ENCODE peak calls at places on chromosome 10, in nine cellular contexts. One of them, this sample, is unnamed.
A peak's percentile ranks its signal among the peaks of the same experiment; 100 is the strongest.

GRCh38 chr10:49327036-49327813 is 28.3 kb downstream of the C10orf71 start:
- DNase-seq in uterus: no peak
- DNase-seq in heart left ventricle: no peak
- DNase-seq in ovary: no peak
- DNase-seq in esophagus squamous epithelium: no peak
- DNase-seq in A549: no peak
- DNase-seq in body of pancreas: no peak
- DNase-seq in adrenal gland: no peak
- DNase-seq in lower leg skin: no peak
- DNase-seq in this sample: no peak

GRCh38 chr10:48464871-48465736 is 139.8 kb downstream of the ARHGAP22 start:
- DNase-seq in uterus: peak; percentile 22
- DNase-seq in heart left ventricle: peak; percentile 85
- DNase-seq in ovary: peak; percentile 23
- DNase-seq in esophagus squamous epithelium: no peak
- DNase-seq in A549: no peak
- DNase-seq in body of pancreas: no peak
- DNase-seq in adrenal gland: peak; percentile 12
- DNase-seq in lower leg skin: no peak
- DNase-seq in this sample: no peak

GRCh38 chr10:6713716-6714115 is 133.6 kb upstream of the PRKCQ start:
- DNase-seq in uterus: no peak
- DNase-seq in heart left ventricle: no peak
- DNase-seq in ovary: no peak
- DNase-seq in esophagus squamous epithelium: no peak
- DNase-seq in A549: no peak
- DNase-seq in body of pancreas: no peak
- DNase-seq in adrenal gland: no peak
- DNase-seq in lower leg skin: no peak
- DNase-seq in this sample: no peak

GRCh38 chr10:126468876-126469643 is 80.8 kb upstream of the ADAM12 start:
- DNase-seq in uterus: no peak
- DNase-seq in heart left ventricle: no peak
- DNase-seq in ovary: no peak
- DNase-seq in esophagus squamous epithelium: no peak
- DNase-seq in A549: no peak
- DNase-seq in body of pancreas: no peak
- DNase-seq in adrenal gland: no peak
- DNase-seq in lower leg skin: no peak
- DNase-seq in this sample: no peak

GRCh38 chr10:86355571-86356038 is 11.0 kb downstream of the GRID1 start:
- DNase-seq in uterus: no peak
- DNase-seq in heart left ventricle: peak; percentile 87
- DNase-seq in ovary: no peak
- DNase-seq in esophagus squamous epithelium: no peak
- DNase-seq in A549: no peak
- DNase-seq in body of pancreas: no peak
- DNase-seq in adrenal gland: peak; percentile 67
- DNase-seq in lower leg skin: no peak
- DNase-seq in this sample: no peak

GRCh38 chr10:109886037-109886787 is 37.1 kb downstream of the XPNPEP1 start:
- DNase-seq in uterus: no peak
- DNase-seq in heart left ventricle: no peak
- DNase-seq in ovary: no peak
- DNase-seq in esophagus squamous epithelium: no peak
- DNase-seq in A549: no peak
- DNase-seq in body of pancreas: no peak
- DNase-seq in adrenal gland: no peak
- DNase-seq in lower leg skin: no peak
- DNase-seq in this sample: no peak

GRCh38 chr10:20714979-20715378 is 182.1 kb downstream of the NEBL start:
- DNase-seq in uterus: no peak
- DNase-seq in heart left ventricle: no peak
- DNase-seq in ovary: no peak
- DNase-seq in esophagus squamous epithelium: no peak
- DNase-seq in A549: no peak
- DNase-seq in body of pancreas: no peak
- DNase-seq in adrenal gland: no peak
- DNase-seq in lower leg skin: no peak
- DNase-seq in this sample: no peak

GRCh38 chr10:118961401-118961800 is 68.1 kb upstream of the NANOS1 start:
- DNase-seq in uterus: no peak
- DNase-seq in heart left ventricle: no peak
- DNase-seq in ovary: no peak
- DNase-seq in esophagus squamous epithelium: no peak
- DNase-seq in A549: no peak
- DNase-seq in body of pancreas: no peak
- DNase-seq in adrenal gland: peak; percentile 43
- DNase-seq in lower leg skin: no peak
- DNase-seq in this sample: no peak

DNA sequence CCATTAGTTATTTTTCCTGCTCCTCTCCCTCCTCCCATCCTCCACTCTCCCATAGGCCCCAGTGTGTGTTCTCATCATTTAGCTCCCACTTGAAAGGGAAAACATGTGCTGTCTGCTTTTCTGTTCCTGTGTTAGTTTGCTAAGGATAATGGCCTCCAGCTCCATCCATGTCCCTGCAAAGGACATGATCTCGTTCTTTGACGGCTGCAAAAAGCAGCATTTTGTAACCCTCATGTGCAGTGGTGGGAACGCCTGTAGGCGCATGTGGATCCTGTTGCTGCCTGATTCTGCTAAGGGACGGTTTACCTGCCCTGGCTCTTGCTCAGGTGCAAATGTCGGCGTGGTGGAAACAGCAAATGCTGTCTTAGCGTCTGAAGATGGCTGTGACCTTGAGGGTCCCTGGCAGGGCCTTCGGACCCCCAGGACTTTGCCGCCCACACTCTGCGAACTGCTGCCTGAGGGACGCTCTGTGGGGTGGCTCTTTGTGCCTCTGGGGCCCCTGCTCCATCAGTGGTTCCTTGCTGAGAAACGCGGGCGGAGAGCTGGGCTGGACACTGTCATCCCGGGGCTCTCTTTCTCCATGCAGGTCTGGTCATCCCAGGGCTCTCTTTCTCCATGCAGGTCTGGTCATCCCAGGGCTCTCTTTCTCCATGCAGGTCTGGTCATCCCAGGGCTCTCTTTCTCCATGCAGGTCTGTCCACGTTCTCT is 5.5 kb upstream of the MTG1 start:
- DNase-seq in uterus: peak; percentile 5
- DNase-seq in heart left ventricle: no peak
- DNase-seq in ovary: peak; percentile 11
- DNase-seq in esophagus squamous epithelium: no peak
- DNase-seq in A549: peak; percentile 40
- DNase-seq in body of pancreas: peak; percentile 5
- DNase-seq in adrenal gland: no peak
- DNase-seq in lower leg skin: no peak
- DNase-seq in this sample: peak; percentile 31
- TF ChIP-seq POLR2A in uterus: no peak
- TF ChIP-seq POLR2A in heart left ventricle: no peak
- TF ChIP-seq POLR2A in ovary: no peak
- TF ChIP-seq POLR2A in esophagus squamous epithelium: no peak
- TF ChIP-seq POLR2A in A549: no peak
- TF ChIP-seq POLR2A in body of pancreas: no peak
- TF ChIP-seq POLR2A in adrenal gland: no peak
- TF ChIP-seq POLR2A in lower leg skin: no peak
- TF ChIP-seq POLR2A in this sample: no peak

GRCh38 chr10:75402486-75403143 is 1.1 kb upstream of the ZNF503 start:
- DNase-seq in uterus: peak; percentile 68
- DNase-seq in heart left ventricle: peak; percentile 47
- DNase-seq in ovary: peak; percentile 70
- DNase-seq in esophagus squamous epithelium: no peak
- DNase-seq in A549: peak; percentile 80
- DNase-seq in body of pancreas: peak; percentile 60
- DNase-seq in adrenal gland: peak; percentile 76
- DNase-seq in lower leg skin: no peak
- DNase-seq in this sample: no peak

GRCh38 chr10:75404335-75405200 is 3.0 kb upstream of the ZNF503 start:
- DNase-seq in uterus: peak; percentile 55
- DNase-seq in heart left ventricle: peak; percentile 52
- DNase-seq in ovary: peak; percentile 78
- DNase-seq in esophagus squamous epithelium: no peak
- DNase-seq in A549: no peak
- DNase-seq in body of pancreas: peak; percentile 57
- DNase-seq in adrenal gland: peak; percentile 72
- DNase-seq in lower leg skin: no peak
- DNase-seq in this sample: no peak

GRCh38 chr10:75404023-75404334 is 2.4 kb upstream of the ZNF503 start:
- DNase-seq in uterus: no peak
- DNase-seq in heart left ventricle: no peak
- DNase-seq in ovary: no peak
- DNase-seq in esophagus squamous epithelium: no peak
- DNase-seq in A549: no peak
- DNase-seq in body of pancreas: no peak
- DNase-seq in adrenal gland: no peak
- DNase-seq in lower leg skin: no peak
- DNase-seq in this sample: no peak

GRCh38 chr10:75401569-75402485 is at the start of gene ZNF503:
- DNase-seq in uterus: peak; percentile 99
- DNase-seq in heart left ventricle: peak; percentile 99
- DNase-seq in ovary: peak; percentile 97
- DNase-seq in esophagus squamous epithelium: peak; percentile 53
- DNase-seq in A549: peak; percentile 97
- DNase-seq in body of pancreas: peak; percentile 98
- DNase-seq in adrenal gland: peak; percentile 98
- DNase-seq in lower leg skin: peak; percentile 97
- DNase-seq in this sample: peak; percentile 53

GRCh38 chr10:75403144-75404022 is 1.8 kb upstream of the ZNF503 start:
- DNase-seq in uterus: peak; percentile 63
- DNase-seq in heart left ventricle: peak; percentile 54
- DNase-seq in ovary: peak; percentile 76
- DNase-seq in esophagus squamous epithelium: no peak
- DNase-seq in A549: peak; percentile 42
- DNase-seq in body of pancreas: peak; percentile 61
- DNase-seq in adrenal gland: peak; percentile 72
- DNase-seq in lower leg skin: no peak
- DNase-seq in this sample: no peak
- TF ChIP-seq POLR2A in uterus: no peak
- TF ChIP-seq POLR2A in heart left ventricle: no peak
- TF ChIP-seq POLR2A in ovary: no peak
- TF ChIP-seq POLR2A in esophagus squamous epithelium: no peak
- TF ChIP-seq POLR2A in A549: peak; percentile 17
- TF ChIP-seq POLR2A in body of pancreas: no peak
- TF ChIP-seq POLR2A in adrenal gland: no peak
- TF ChIP-seq POLR2A in lower leg skin: no peak
- TF ChIP-seq POLR2A in this sample: no peak

GRCh38 chr10:131825960-131826650 is 74.7 kb upstream of the PPP2R2D start:
- DNase-seq in uterus: no peak
- DNase-seq in heart left ventricle: no peak
- DNase-seq in ovary: no peak
- DNase-seq in esophagus squamous epithelium: no peak
- DNase-seq in A549: no peak
- DNase-seq in body of pancreas: no peak
- DNase-seq in adrenal gland: no peak
- DNase-seq in lower leg skin: no peak
- DNase-seq in this sample: no peak

GRCh38 chr10:131824371-131825149 is 76.2 kb upstream of the PPP2R2D start:
- DNase-seq in uterus: no peak
- DNase-seq in heart left ventricle: no peak
- DNase-seq in ovary: no peak
- DNase-seq in esophagus squamous epithelium: no peak
- DNase-seq in A549: no peak
- DNase-seq in body of pancreas: no peak
- DNase-seq in adrenal gland: no peak
- DNase-seq in lower leg skin: no peak
- DNase-seq in this sample: no peak

GRCh38 chr10:131822013-131822693 is 78.7 kb upstream of the PPP2R2D start:
- DNase-seq in uterus: no peak
- DNase-seq in heart left ventricle: no peak
- DNase-seq in ovary: no peak
- DNase-seq in esophagus squamous epithelium: no peak
- DNase-seq in A549: no peak
- DNase-seq in body of pancreas: no peak
- DNase-seq in adrenal gland: peak; percentile 9
- DNase-seq in lower leg skin: no peak
- DNase-seq in this sample: no peak

GRCh38 chr10:131822694-131823245 is 78.0 kb upstream of the PPP2R2D start:
- DNase-seq in uterus: no peak
- DNase-seq in heart left ventricle: no peak
- DNase-seq in ovary: no peak
- DNase-seq in esophagus squamous epithelium: no peak
- DNase-seq in A549: no peak
- DNase-seq in body of pancreas: no peak
- DNase-seq in adrenal gland: no peak
- DNase-seq in lower leg skin: no peak
- DNase-seq in this sample: no peak

GRCh38 chr10:131825150-131825907 is 75.5 kb upstream of the PPP2R2D start:
- DNase-seq in uterus: no peak
- DNase-seq in heart left ventricle: no peak
- DNase-seq in ovary: no peak
- DNase-seq in esophagus squamous epithelium: no peak
- DNase-seq in A549: no peak
- DNase-seq in body of pancreas: no peak
- DNase-seq in adrenal gland: no peak
- DNase-seq in lower leg skin: no peak
- DNase-seq in this sample: no peak
- TF ChIP-seq POLR2A in uterus: no peak
- TF ChIP-seq POLR2A in heart left ventricle: no peak
- TF ChIP-seq POLR2A in ovary: no peak
- TF ChIP-seq POLR2A in esophagus squamous epithelium: no peak
- TF ChIP-seq POLR2A in A549: no peak
- TF ChIP-seq POLR2A in body of pancreas: no peak
- TF ChIP-seq POLR2A in adrenal gland: no peak
- TF ChIP-seq POLR2A in lower leg skin: no peak
- TF ChIP-seq POLR2A in this sample: no peak

GRCh38 chr10:46285300-46285699 is 1.5 kb upstream of the ANTXRL start:
- DNase-seq in uterus: no peak
- DNase-seq in heart left ventricle: peak; percentile 2
- DNase-seq in ovary: no peak
- DNase-seq in esophagus squamous epithelium: no peak
- DNase-seq in A549: no peak
- DNase-seq in body of pancreas: no peak
- DNase-seq in adrenal gland: no peak
- DNase-seq in lower leg skin: no peak
- DNase-seq in this sample: peak; percentile 41

GRCh38 chr10:46283945-46284285 is 2.9 kb upstream of the ANTXRL start:
- DNase-seq in uterus: no peak
- DNase-seq in heart left ventricle: peak; percentile 7
- DNase-seq in ovary: no peak
- DNase-seq in esophagus squamous epithelium: no peak
- DNase-seq in A549: no peak
- DNase-seq in body of pancreas: no peak
- DNase-seq in adrenal gland: peak; percentile 8
- DNase-seq in lower leg skin: no peak
- DNase-seq in this sample: peak; percentile 36

GRCh38 chr10:46285966-46286620 is 704 bp upstream of the ANTXRL start:
- DNase-seq in uterus: peak; percentile 6
- DNase-seq in heart left ventricle: peak; percentile 12
- DNase-seq in ovary: no peak
- DNase-seq in esophagus squamous epithelium: no peak
- DNase-seq in A549: no peak
- DNase-seq in body of pancreas: no peak
- DNase-seq in adrenal gland: no peak
- DNase-seq in lower leg skin: no peak
- DNase-seq in this sample: no peak

GRCh38 chr10:46283217-46283944 is 3.4 kb upstream of the ANTXRL start:
- DNase-seq in uterus: no peak
- DNase-seq in heart left ventricle: peak; percentile 9
- DNase-seq in ovary: no peak
- DNase-seq in esophagus squamous epithelium: no peak
- DNase-seq in A549: no peak
- DNase-seq in body of pancreas: no peak
- DNase-seq in adrenal gland: peak; percentile 11
- DNase-seq in lower leg skin: no peak
- DNase-seq in this sample: no peak

GRCh38 chr10:46284286-46285229 is 2.2 kb upstream of the ANTXRL start:
- DNase-seq in uterus: peak; percentile 67
- DNase-seq in heart left ventricle: peak; percentile 91
- DNase-seq in ovary: peak; percentile 83
- DNase-seq in esophagus squamous epithelium: peak; percentile 21
- DNase-seq in A549: peak; percentile 89
- DNase-seq in body of pancreas: peak; percentile 86
- DNase-seq in adrenal gland: peak; percentile 80
- DNase-seq in lower leg skin: peak; percentile 84
- DNase-seq in this sample: peak; percentile 95
- TF ChIP-seq POLR2A in uterus: peak; percentile 36
- TF ChIP-seq POLR2A in heart left ventricle: no peak
- TF ChIP-seq POLR2A in ovary: no peak
- TF ChIP-seq POLR2A in esophagus squamous epithelium: peak; percentile 47
- TF ChIP-seq POLR2A in A549: peak; percentile 64
- TF ChIP-seq POLR2A in body of pancreas: peak; percentile 38
- TF ChIP-seq POLR2A in adrenal gland: no peak
- TF ChIP-seq POLR2A in lower leg skin: no peak
- TF ChIP-seq POLR2A in this sample: peak; percentile 74

This sample was measured in erythroblast.